ENCODE peak calls at places on chromosomes 16 and 17, in six cellular contexts. One of them, this sample, is unnamed.

GRCh38 chr17:50426814-50427787 is 1.1 kb downstream of the ACSF2 start:
- DNase-seq in heart left ventricle: no peak
- DNase-seq in IMR-90: peak; percentile 37
- DNase-seq in A549: peak; percentile 84
- DNase-seq in sigmoid colon: peak; percentile 69
- DNase-seq in PC-9: peak; percentile 46
- DNase-seq in this sample: no peak

GRCh38 chr17:58822148-58823050 is 66.7 kb downstream of the PPM1E start:
- DNase-seq in heart left ventricle: no peak
- DNase-seq in IMR-90: no peak
- DNase-seq in A549: no peak
- DNase-seq in sigmoid colon: no peak
- DNase-seq in PC-9: no peak
- DNase-seq in this sample: no peak

GRCh38 chr16:85042126-85042525 is 14.5 kb downstream of the KIAA0513 start:
- DNase-seq in heart left ventricle: no peak
- DNase-seq in IMR-90: no peak
- DNase-seq in A549: no peak
- DNase-seq in sigmoid colon: no peak
- DNase-seq in PC-9: no peak
- DNase-seq in this sample: no peak

GRCh38 chr16:3056336-3057180 is 8.9 kb upstream of the IL32 start:
- DNase-seq in heart left ventricle: no peak
- DNase-seq in IMR-90: no peak
- DNase-seq in A549: no peak
- DNase-seq in sigmoid colon: no peak
- DNase-seq in PC-9: no peak
- DNase-seq in this sample: no peak

GRCh38 chr17:797236-797635 is 15.1 kb downstream of the MRM3 start:
- DNase-seq in heart left ventricle: peak; percentile 34
- DNase-seq in IMR-90: no peak
- DNase-seq in A549: no peak
- DNase-seq in sigmoid colon: no peak
- DNase-seq in PC-9: no peak
- DNase-seq in this sample: no peak

GRCh38 chr17:62965649-62966425 is at the start of gene TANC2:
- DNase-seq in heart left ventricle: peak; percentile 88
- DNase-seq in IMR-90: peak; percentile 81
- DNase-seq in A549: peak; percentile 92
- DNase-seq in sigmoid colon: peak; percentile 91
- DNase-seq in PC-9: peak; percentile 75
- DNase-seq in this sample: peak; percentile 88

GRCh38 chr17:57009737-57010445 is 32.0 kb downstream of the SCPEP1 start:
- DNase-seq in heart left ventricle: no peak
- DNase-seq in IMR-90: peak; percentile 47
- DNase-seq in A549: peak; percentile 72
- DNase-seq in sigmoid colon: no peak
- DNase-seq in PC-9: peak; percentile 28
- DNase-seq in this sample: no peak

GRCh38 chr17:36750316-36750885 is 149.0 kb downstream of the MRM1 start:
- DNase-seq in heart left ventricle: no peak
- DNase-seq in IMR-90: no peak
- DNase-seq in A549: no peak
- DNase-seq in sigmoid colon: no peak
- DNase-seq in PC-9: no peak
- DNase-seq in this sample: no peak

GRCh38 chr17:246851-247421 is 65.5 kb upstream of the DOC2B start:
- DNase-seq in heart left ventricle: peak; percentile 21
- DNase-seq in IMR-90: no peak
- DNase-seq in A549: no peak
- DNase-seq in sigmoid colon: peak; percentile 62
- DNase-seq in PC-9: no peak
- DNase-seq in this sample: peak; percentile 1

GRCh38 chr16:54846761-54847160 is 83.9 kb upstream of the IRX5 start:
- DNase-seq in heart left ventricle: no peak
- DNase-seq in IMR-90: no peak
- DNase-seq in A549: peak; percentile 8
- DNase-seq in sigmoid colon: no peak
- DNase-seq in PC-9: peak; percentile 1
- DNase-seq in this sample: peak; percentile 22

GRCh38 chr17:50078430-50078829 is 16.7 kb upstream of the PDK2 start:
- DNase-seq in heart left ventricle: no peak
- DNase-seq in IMR-90: no peak
- DNase-seq in A549: no peak
- DNase-seq in sigmoid colon: no peak
- DNase-seq in PC-9: no peak
- DNase-seq in this sample: no peak

GRCh38 chr17:67994827-67995567 is 1.3 kb downstream of the C17orf58 start:
- DNase-seq in heart left ventricle: no peak
- DNase-seq in IMR-90: peak; percentile 83
- DNase-seq in A549: peak; percentile 39
- DNase-seq in sigmoid colon: no peak
- DNase-seq in PC-9: no peak
- DNase-seq in this sample: peak; percentile 51

GRCh38 chr17:42750730-42751356 is 6.0 kb upstream of the EZH1 start:
- DNase-seq in heart left ventricle: no peak
- DNase-seq in IMR-90: no peak
- DNase-seq in A549: no peak
- DNase-seq in sigmoid colon: no peak
- DNase-seq in PC-9: no peak
- DNase-seq in this sample: no peak

GRCh38 chr17:77858291-77859034 is 100.0 kb upstream of the TNRC6C start:
- DNase-seq in heart left ventricle: no peak
- DNase-seq in IMR-90: no peak
- DNase-seq in A549: no peak
- DNase-seq in sigmoid colon: no peak
- DNase-seq in PC-9: no peak
- DNase-seq in this sample: no peak

GRCh38 chr17:11636771-11637170 is 38.5 kb downstream of the DNAH9 start:
- DNase-seq in heart left ventricle: no peak
- DNase-seq in IMR-90: no peak
- DNase-seq in A549: no peak
- DNase-seq in sigmoid colon: no peak
- DNase-seq in PC-9: no peak
- DNase-seq in this sample: no peak

GRCh38 chr17:77042688-77043330 is 98.0 kb upstream of the SEC14L1 start:
- DNase-seq in heart left ventricle: no peak
- DNase-seq in IMR-90: no peak
- DNase-seq in A549: no peak
- DNase-seq in sigmoid colon: no peak
- DNase-seq in PC-9: no peak
- DNase-seq in this sample: no peak

GRCh38 chr17:49851387-49852291 is 3.8 kb upstream of the TAC4 start:
- DNase-seq in heart left ventricle: peak; percentile 89
- DNase-seq in IMR-90: peak; percentile 59
- DNase-seq in A549: peak; percentile 73
- DNase-seq in sigmoid colon: peak; percentile 80
- DNase-seq in PC-9: peak; percentile 66
- DNase-seq in this sample: peak; percentile 72

GRCh38 chr16:88857728-88858339 is 907 bp downstream of the TRAPPC2L start:
- DNase-seq in heart left ventricle: peak; percentile 88
- DNase-seq in IMR-90: peak; percentile 72
- DNase-seq in A549: peak; percentile 73
- DNase-seq in sigmoid colon: peak; percentile 88
- DNase-seq in PC-9: peak; percentile 65
- DNase-seq in this sample: peak; percentile 88
- TF ChIP-seq CTCF in heart left ventricle: peak; percentile 54
- TF ChIP-seq CTCF in IMR-90: peak; percentile 78
- TF ChIP-seq CTCF in A549: peak; percentile 63
- TF ChIP-seq CTCF in sigmoid colon: peak; percentile 58
- TF ChIP-seq CTCF in PC-9: peak; percentile 67
- TF ChIP-seq CTCF in this sample: no peak

GRCh38 chr16:77739493-77739892 is 17.2 kb downstream of the NUDT7 start:
- DNase-seq in heart left ventricle: no peak
- DNase-seq in IMR-90: peak; percentile 61
- DNase-seq in A549: no peak
- DNase-seq in sigmoid colon: no peak
- DNase-seq in PC-9: no peak
- DNase-seq in this sample: no peak

GRCh38 chr16:77738706-77739105 is 16.4 kb downstream of the NUDT7 start:
- DNase-seq in heart left ventricle: no peak
- DNase-seq in IMR-90: no peak
- DNase-seq in A549: no peak
- DNase-seq in sigmoid colon: no peak
- DNase-seq in PC-9: no peak
- DNase-seq in this sample: no peak

GRCh38 chr16:77732241-77732946 is 10.1 kb downstream of the NUDT7 start:
- DNase-seq in heart left ventricle: no peak
- DNase-seq in IMR-90: peak; percentile 95
- DNase-seq in A549: no peak
- DNase-seq in sigmoid colon: no peak
- DNase-seq in PC-9: no peak
- DNase-seq in this sample: no peak

DNA sequence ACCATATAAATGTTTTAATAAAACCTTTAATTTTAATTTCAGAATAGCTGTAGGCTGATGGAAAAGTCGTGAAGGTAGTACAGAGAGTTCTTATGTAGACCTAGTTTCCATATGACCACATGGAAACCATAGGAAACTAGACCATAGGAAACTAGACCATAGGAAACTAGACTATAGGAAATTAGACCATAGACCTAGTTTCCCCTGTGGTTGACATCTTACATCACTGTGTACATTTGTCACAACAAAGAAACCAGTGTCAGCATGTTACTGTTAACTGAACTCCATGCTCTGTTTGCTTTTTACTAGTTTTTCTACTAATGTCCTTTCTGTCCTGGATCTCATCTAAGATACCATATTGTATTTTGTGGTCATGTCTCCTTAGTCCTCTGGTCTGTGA is 14.6 kb downstream of the NUDT7 start:
- DNase-seq in heart left ventricle: no peak
- DNase-seq in IMR-90: no peak
- DNase-seq in A549: no peak
- DNase-seq in sigmoid colon: no peak
- DNase-seq in PC-9: no peak
- DNase-seq in this sample: no peak
- H3K4me3 ChIP-seq in heart left ventricle: no peak overlapping the region
- H3K4me3 ChIP-seq in IMR-90: no peak overlapping the region
- H3K4me3 ChIP-seq in A549: no peak overlapping the region
- H3K4me3 ChIP-seq in sigmoid colon: no peak overlapping the region
- H3K4me3 ChIP-seq in PC-9: no peak overlapping the region
- H3K4me3 ChIP-seq in this sample: no peak overlapping the region

DNA sequence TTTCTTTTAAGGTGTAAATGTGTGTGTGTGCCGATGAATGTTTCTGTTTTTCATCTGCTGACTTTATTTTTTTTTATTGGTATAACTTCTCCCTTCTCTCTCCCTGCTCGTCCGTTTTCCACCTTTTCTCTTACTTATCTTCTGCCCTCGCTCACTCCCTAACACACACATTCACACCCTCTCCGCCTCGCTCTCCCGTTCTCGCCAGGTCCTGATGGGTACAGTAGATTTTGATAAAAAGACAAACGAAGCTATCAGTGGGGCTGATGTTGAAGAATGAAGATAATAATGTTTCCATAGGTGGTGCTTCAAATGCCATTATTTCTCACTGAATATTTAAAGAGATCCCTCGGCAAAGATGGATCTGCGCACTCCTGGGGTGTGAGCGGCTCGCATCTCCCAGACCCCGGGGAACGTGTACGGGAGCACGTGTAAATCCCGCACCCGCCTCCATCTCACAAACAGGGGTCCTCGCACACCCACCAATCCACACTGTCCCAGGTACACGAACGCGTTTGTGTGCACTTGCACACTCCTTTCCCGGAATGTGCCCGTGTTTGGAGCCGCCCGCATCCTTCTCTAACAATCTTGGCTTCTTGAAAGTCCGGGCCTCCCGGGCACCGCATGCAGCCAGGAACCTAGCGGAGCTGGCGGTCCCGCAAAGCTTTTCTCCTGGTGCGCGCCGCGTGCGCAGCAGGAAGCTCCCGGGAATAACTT is 2.4 kb upstream of the SALL1 start:
- DNase-seq in heart left ventricle: no peak
- DNase-seq in IMR-90: no peak
- DNase-seq in A549: no peak
- DNase-seq in sigmoid colon: no peak
- DNase-seq in PC-9: no peak
- DNase-seq in this sample: no peak
- H3K4me1 ChIP-seq in heart left ventricle: peaks cover 32% of the 10 kb centered on the region
- H3K4me1 ChIP-seq in IMR-90: peaks cover 7% of the 10 kb centered on the region
- H3K4me1 ChIP-seq in A549: no peaks in the 10 kb centered on the region
- H3K4me1 ChIP-seq in sigmoid colon: peaks cover 45% of the 10 kb centered on the region
- H3K4me1 ChIP-seq in PC-9: no peaks in the 10 kb centered on the region
- H3K4me1 ChIP-seq in this sample: peaks cover 17% of the 10 kb centered on the region

DNA sequence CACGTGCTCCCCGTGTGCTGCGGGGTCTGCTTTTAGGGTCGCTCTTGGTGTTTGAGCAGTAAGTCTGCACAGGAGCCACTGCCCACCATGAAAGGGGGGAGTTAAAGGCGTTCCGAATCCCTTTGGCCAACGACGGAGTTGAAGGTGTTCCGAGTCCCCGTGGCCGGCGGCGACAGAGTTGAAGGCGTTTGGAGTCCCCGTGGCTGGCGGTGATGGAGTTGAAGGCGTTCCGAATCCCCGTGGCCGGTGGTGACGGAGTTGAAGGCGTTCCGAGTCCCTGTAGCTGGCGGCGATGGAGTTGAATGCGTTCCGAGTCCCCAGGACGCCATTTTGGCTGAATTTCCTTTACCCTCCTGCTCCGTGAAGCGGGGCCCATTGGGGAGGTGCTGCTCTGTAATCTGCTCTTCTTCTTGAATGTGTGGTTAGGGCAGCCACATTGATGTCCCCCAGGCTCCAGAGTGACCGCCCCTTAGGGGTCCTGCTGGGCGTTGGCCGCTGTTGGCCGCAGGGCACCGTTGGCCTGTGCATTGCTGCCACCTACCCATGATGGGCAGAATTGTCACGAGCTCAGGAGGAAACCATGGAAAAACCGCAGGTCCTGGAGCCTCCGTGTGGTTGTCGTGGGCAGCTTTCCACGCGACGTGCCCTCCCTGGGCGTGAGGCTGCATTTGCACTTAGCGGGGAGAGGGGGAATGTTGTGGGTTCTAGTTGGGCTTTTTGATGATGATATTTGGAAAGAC is 73.7 kb upstream of the ZNF750 start:
- DNase-seq in heart left ventricle: no peak
- DNase-seq in IMR-90: no peak
- DNase-seq in A549: peak; percentile 31
- DNase-seq in sigmoid colon: no peak
- DNase-seq in PC-9: peak; percentile 13
- DNase-seq in this sample: no peak
- TF ChIP-seq CTCF in heart left ventricle: peak; percentile 25
- TF ChIP-seq CTCF in IMR-90: peak; percentile 33
- TF ChIP-seq CTCF in A549: peak; percentile 18
- TF ChIP-seq CTCF in sigmoid colon: no peak
- TF ChIP-seq CTCF in PC-9: peak; percentile 51
- TF ChIP-seq CTCF in this sample: no peak

GRCh38 chr17:72476575-72476986 is 355.8 kb downstream of the SOX9 start:
- DNase-seq in heart left ventricle: no peak
- DNase-seq in IMR-90: no peak
- DNase-seq in A549: no peak
- DNase-seq in sigmoid colon: no peak
- DNase-seq in PC-9: no peak
- DNase-seq in this sample: no peak
- H3K4me3 ChIP-seq in heart left ventricle: no peak overlapping the region
- H3K4me3 ChIP-seq in IMR-90: no peak overlapping the region
- H3K4me3 ChIP-seq in A549: no peak overlapping the region
- H3K4me3 ChIP-seq in sigmoid colon: no peak overlapping the region
- H3K4me3 ChIP-seq in PC-9: no peak overlapping the region
- H3K4me3 ChIP-seq in this sample: no peak overlapping the region